ENCODE peak calls at places on chromosomes 1 and 21, in nine cellular contexts. One of them, this sample, is unnamed.
A peak's percentile ranks its signal among the peaks of the same experiment; 100 is the strongest.

GRCh38 chr1:9050803-9051202 is 18.6 kb downstream of the SLC2A5 start:
- DNase-seq in tibial artery: no peak
- DNase-seq in CD8-positive, alpha-beta T cell: no peak
- DNase-seq in progenitor cell of endocrine pancreas: no peak
- DNase-seq in GM06990: no peak
- DNase-seq in foreskin fibroblast: no peak
- DNase-seq in fibroblast of lung: no peak
- DNase-seq in left lung: no peak
- DNase-seq in heart left ventricle: no peak
- DNase-seq in this sample: no peak

GRCh38 chr21:46011267-46011967 is 29.8 kb downstream of the COL6A1 start:
- DNase-seq in tibial artery: no peak
- DNase-seq in CD8-positive, alpha-beta T cell: no peak
- DNase-seq in progenitor cell of endocrine pancreas: no peak
- DNase-seq in GM06990: no peak
- DNase-seq in foreskin fibroblast: no peak
- DNase-seq in fibroblast of lung: no peak
- DNase-seq in left lung: no peak
- DNase-seq in heart left ventricle: no peak
- DNase-seq in this sample: no peak

GRCh38 chr1:175470078-175470477 is 273.3 kb downstream of the TNR start:
- DNase-seq in tibial artery: no peak
- DNase-seq in CD8-positive, alpha-beta T cell: no peak
- DNase-seq in progenitor cell of endocrine pancreas: no peak
- DNase-seq in GM06990: no peak
- DNase-seq in foreskin fibroblast: no peak
- DNase-seq in fibroblast of lung: peak; percentile 8
- DNase-seq in left lung: no peak
- DNase-seq in heart left ventricle: no peak
- DNase-seq in this sample: no peak

GRCh38 chr1:64038965-64039926 is 164.2 kb upstream of the UBE2U start:
- DNase-seq in tibial artery: peak; percentile 79
- DNase-seq in CD8-positive, alpha-beta T cell: no peak
- DNase-seq in progenitor cell of endocrine pancreas: no peak
- DNase-seq in GM06990: no peak
- DNase-seq in foreskin fibroblast: peak; percentile 100
- DNase-seq in fibroblast of lung: peak; percentile 99
- DNase-seq in left lung: no peak
- DNase-seq in heart left ventricle: peak; percentile 31
- DNase-seq in this sample: no peak

GRCh38 chr1:41381691-41382530 is 20.7 kb downstream of the FOXO6 start:
- DNase-seq in tibial artery: peak; percentile 60
- DNase-seq in CD8-positive, alpha-beta T cell: peak; percentile 24
- DNase-seq in progenitor cell of endocrine pancreas: no peak
- DNase-seq in GM06990: no peak
- DNase-seq in foreskin fibroblast: peak; percentile 66
- DNase-seq in fibroblast of lung: peak; percentile 25
- DNase-seq in left lung: no peak
- DNase-seq in heart left ventricle: no peak
- DNase-seq in this sample: no peak

GRCh38 chr1:246302671-246303317 is 204.3 kb downstream of the SMYD3 start:
- DNase-seq in tibial artery: no peak
- DNase-seq in CD8-positive, alpha-beta T cell: no peak
- DNase-seq in progenitor cell of endocrine pancreas: no peak
- DNase-seq in GM06990: no peak
- DNase-seq in foreskin fibroblast: peak; percentile 28
- DNase-seq in fibroblast of lung: peak; percentile 63
- DNase-seq in left lung: no peak
- DNase-seq in heart left ventricle: no peak
- DNase-seq in this sample: no peak

GRCh38 chr1:45891087-45891486 is 87.7 kb downstream of the MAST2 start:
- DNase-seq in tibial artery: no peak
- DNase-seq in CD8-positive, alpha-beta T cell: no peak
- DNase-seq in progenitor cell of endocrine pancreas: no peak
- DNase-seq in GM06990: no peak
- DNase-seq in foreskin fibroblast: no peak
- DNase-seq in fibroblast of lung: no peak
- DNase-seq in left lung: no peak
- DNase-seq in heart left ventricle: no peak
- DNase-seq in this sample: no peak

GRCh38 chr21:45410865-45411809 is 6.2 kb downstream of the COL18A1 start:
- DNase-seq in tibial artery: no peak
- DNase-seq in CD8-positive, alpha-beta T cell: no peak
- DNase-seq in progenitor cell of endocrine pancreas: no peak
- DNase-seq in GM06990: no peak
- DNase-seq in foreskin fibroblast: no peak
- DNase-seq in fibroblast of lung: no peak
- DNase-seq in left lung: no peak
- DNase-seq in heart left ventricle: peak; percentile 74
- DNase-seq in this sample: no peak

GRCh38 chr1:47338249-47339077 is 4.9 kb downstream of the CMPK1 start:
- DNase-seq in tibial artery: no peak
- DNase-seq in CD8-positive, alpha-beta T cell: no peak
- DNase-seq in progenitor cell of endocrine pancreas: no peak
- DNase-seq in GM06990: no peak
- DNase-seq in foreskin fibroblast: no peak
- DNase-seq in fibroblast of lung: no peak
- DNase-seq in left lung: no peak
- DNase-seq in heart left ventricle: no peak
- DNase-seq in this sample: no peak

GRCh38 chr1:165444897-165445370 is at the start of gene RXRG:
- DNase-seq in tibial artery: no peak
- DNase-seq in CD8-positive, alpha-beta T cell: no peak
- DNase-seq in progenitor cell of endocrine pancreas: peak; percentile 38
- DNase-seq in GM06990: no peak
- DNase-seq in foreskin fibroblast: peak; percentile 7
- DNase-seq in fibroblast of lung: no peak
- DNase-seq in left lung: no peak
- DNase-seq in heart left ventricle: peak; percentile 30
- DNase-seq in this sample: no peak

GRCh38 chr21:27023186-27023585 is 56.3 kb upstream of the ADAMTS5 start:
- DNase-seq in tibial artery: no peak
- DNase-seq in CD8-positive, alpha-beta T cell: no peak
- DNase-seq in progenitor cell of endocrine pancreas: no peak
- DNase-seq in GM06990: no peak
- DNase-seq in foreskin fibroblast: no peak
- DNase-seq in fibroblast of lung: no peak
- DNase-seq in left lung: no peak
- DNase-seq in heart left ventricle: no peak
- DNase-seq in this sample: no peak

GRCh38 chr21:41707231-41707988 is 59.4 kb downstream of the RIPK4 start:
- DNase-seq in tibial artery: no peak
- DNase-seq in CD8-positive, alpha-beta T cell: no peak
- DNase-seq in progenitor cell of endocrine pancreas: no peak
- DNase-seq in GM06990: no peak
- DNase-seq in foreskin fibroblast: no peak
- DNase-seq in fibroblast of lung: peak; percentile 34
- DNase-seq in left lung: no peak
- DNase-seq in heart left ventricle: no peak
- DNase-seq in this sample: no peak

DNA sequence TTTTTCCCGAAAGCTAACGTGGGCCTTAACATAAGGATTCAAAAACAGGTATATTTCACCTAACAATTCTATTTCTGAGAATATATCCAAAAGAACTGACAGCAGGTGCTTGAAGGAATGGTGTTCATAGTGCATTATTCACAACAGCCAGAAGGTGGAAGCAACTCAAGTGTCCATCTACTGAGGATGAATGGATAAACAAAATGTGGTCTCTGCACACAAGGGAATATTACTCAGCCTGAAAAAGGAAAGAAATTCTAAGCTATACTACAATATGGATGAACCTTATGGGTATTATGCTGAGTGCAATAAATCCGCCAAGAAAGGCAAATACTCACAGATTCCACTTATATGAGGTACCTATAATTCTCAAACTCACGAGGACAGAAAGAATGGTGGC is 6.1 kb upstream of the RIPPLY3 start:
- DNase-seq in tibial artery: no peak
- DNase-seq in CD8-positive, alpha-beta T cell: no peak
- DNase-seq in progenitor cell of endocrine pancreas: no peak
- DNase-seq in GM06990: no peak
- DNase-seq in foreskin fibroblast: no peak
- DNase-seq in fibroblast of lung: no peak
- DNase-seq in left lung: no peak
- DNase-seq in heart left ventricle: no peak
- DNase-seq in this sample: no peak
- TF ChIP-seq CTCF in tibial artery: no peak
- TF ChIP-seq CTCF in CD8-positive, alpha-beta T cell: no peak
- TF ChIP-seq CTCF in progenitor cell of endocrine pancreas: no peak
- TF ChIP-seq CTCF in GM06990: no peak
- TF ChIP-seq CTCF in foreskin fibroblast: no peak
- TF ChIP-seq CTCF in fibroblast of lung: peak; percentile 8
- TF ChIP-seq CTCF in left lung: no peak
- TF ChIP-seq CTCF in heart left ventricle: no peak
- TF ChIP-seq CTCF in this sample: no peak

GRCh38 chr1:204513117-204513716 is 3.0 kb upstream of the MDM4 start:
- DNase-seq in tibial artery: no peak
- DNase-seq in CD8-positive, alpha-beta T cell: peak; percentile 32
- DNase-seq in progenitor cell of endocrine pancreas: no peak
- DNase-seq in GM06990: peak; percentile 86
- DNase-seq in foreskin fibroblast: no peak
- DNase-seq in fibroblast of lung: no peak
- DNase-seq in left lung: peak; percentile 70
- DNase-seq in heart left ventricle: no peak
- DNase-seq in this sample: peak; percentile 30
- TF ChIP-seq CTCF in tibial artery: no peak
- TF ChIP-seq CTCF in CD8-positive, alpha-beta T cell: no peak
- TF ChIP-seq CTCF in progenitor cell of endocrine pancreas: no peak
- TF ChIP-seq CTCF in GM06990: no peak
- TF ChIP-seq CTCF in foreskin fibroblast: no peak
- TF ChIP-seq CTCF in fibroblast of lung: no peak
- TF ChIP-seq CTCF in left lung: no peak
- TF ChIP-seq CTCF in heart left ventricle: no peak
- TF ChIP-seq CTCF in this sample: peak; percentile 15

DNA sequence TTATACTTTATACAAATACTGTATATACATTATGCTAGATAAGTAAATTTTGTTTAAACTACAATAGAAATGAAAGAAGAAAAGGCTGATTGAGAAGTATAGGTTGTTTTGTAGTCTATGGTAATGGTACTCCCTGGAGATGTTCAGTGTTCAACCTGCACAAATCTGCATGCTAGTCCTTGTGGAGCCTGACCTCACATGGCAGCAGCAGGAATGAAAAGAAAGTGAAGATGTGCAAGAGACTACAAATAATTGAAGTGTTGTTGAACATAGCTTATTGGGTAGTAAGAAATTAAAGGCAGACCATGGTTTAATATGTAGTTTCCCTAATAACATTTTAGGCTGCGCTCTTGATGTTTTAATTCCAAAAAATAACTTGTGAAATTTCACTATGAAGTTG is 201.2 kb downstream of the TGFB2 start:
- DNase-seq in tibial artery: no peak
- DNase-seq in CD8-positive, alpha-beta T cell: no peak
- DNase-seq in progenitor cell of endocrine pancreas: no peak
- DNase-seq in GM06990: no peak
- DNase-seq in foreskin fibroblast: no peak
- DNase-seq in fibroblast of lung: no peak
- DNase-seq in left lung: no peak
- DNase-seq in heart left ventricle: no peak
- DNase-seq in this sample: no peak
- TF ChIP-seq CTCF in tibial artery: no peak
- TF ChIP-seq CTCF in CD8-positive, alpha-beta T cell: no peak
- TF ChIP-seq CTCF in progenitor cell of endocrine pancreas: no peak
- TF ChIP-seq CTCF in GM06990: no peak
- TF ChIP-seq CTCF in foreskin fibroblast: peak; percentile 31
- TF ChIP-seq CTCF in fibroblast of lung: no peak
- TF ChIP-seq CTCF in left lung: no peak
- TF ChIP-seq CTCF in heart left ventricle: no peak
- TF ChIP-seq CTCF in this sample: no peak

DNA sequence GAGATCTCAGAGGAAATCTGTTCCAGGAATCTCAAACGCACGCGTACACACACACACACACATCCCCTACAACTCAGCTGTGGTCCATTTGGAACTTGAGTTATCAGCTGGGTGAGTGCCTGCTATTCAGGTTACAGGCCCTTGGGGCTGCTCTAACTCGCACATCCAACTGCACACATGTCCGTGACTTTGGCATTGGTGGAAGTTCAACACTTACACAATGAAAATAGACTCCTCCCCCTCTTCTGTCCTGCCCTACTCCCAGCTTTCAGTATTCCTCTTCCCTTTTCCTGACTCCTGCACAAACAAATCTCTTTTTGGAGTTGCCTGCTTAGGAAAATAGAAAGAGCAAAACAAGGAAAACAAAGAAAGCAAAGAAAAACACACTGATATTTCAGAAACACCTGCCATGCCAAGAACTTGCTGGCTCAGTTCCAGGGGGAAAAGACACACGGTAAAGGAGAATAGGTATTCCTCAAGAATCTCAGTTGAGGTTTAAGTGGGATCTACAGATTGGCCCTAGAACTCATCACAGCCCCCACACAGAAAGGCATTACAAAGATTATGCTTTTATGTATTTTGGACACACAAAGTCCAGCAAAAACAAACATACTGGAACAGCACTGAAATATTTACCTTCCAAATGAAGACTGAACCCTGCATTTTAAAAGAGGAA is 140.8 kb downstream of the TGFBR3 start:
- DNase-seq in tibial artery: peak; percentile 81
- DNase-seq in CD8-positive, alpha-beta T cell: no peak
- DNase-seq in progenitor cell of endocrine pancreas: no peak
- DNase-seq in GM06990: no peak
- DNase-seq in foreskin fibroblast: peak; percentile 68
- DNase-seq in fibroblast of lung: no peak
- DNase-seq in left lung: no peak
- DNase-seq in heart left ventricle: peak; percentile 41
- DNase-seq in this sample: no peak
- TF ChIP-seq CTCF in tibial artery: no peak
- TF ChIP-seq CTCF in CD8-positive, alpha-beta T cell: no peak
- TF ChIP-seq CTCF in progenitor cell of endocrine pancreas: no peak
- TF ChIP-seq CTCF in GM06990: no peak
- TF ChIP-seq CTCF in foreskin fibroblast: no peak
- TF ChIP-seq CTCF in fibroblast of lung: no peak
- TF ChIP-seq CTCF in left lung: no peak
- TF ChIP-seq CTCF in heart left ventricle: no peak
- TF ChIP-seq CTCF in this sample: no peak

DNA sequence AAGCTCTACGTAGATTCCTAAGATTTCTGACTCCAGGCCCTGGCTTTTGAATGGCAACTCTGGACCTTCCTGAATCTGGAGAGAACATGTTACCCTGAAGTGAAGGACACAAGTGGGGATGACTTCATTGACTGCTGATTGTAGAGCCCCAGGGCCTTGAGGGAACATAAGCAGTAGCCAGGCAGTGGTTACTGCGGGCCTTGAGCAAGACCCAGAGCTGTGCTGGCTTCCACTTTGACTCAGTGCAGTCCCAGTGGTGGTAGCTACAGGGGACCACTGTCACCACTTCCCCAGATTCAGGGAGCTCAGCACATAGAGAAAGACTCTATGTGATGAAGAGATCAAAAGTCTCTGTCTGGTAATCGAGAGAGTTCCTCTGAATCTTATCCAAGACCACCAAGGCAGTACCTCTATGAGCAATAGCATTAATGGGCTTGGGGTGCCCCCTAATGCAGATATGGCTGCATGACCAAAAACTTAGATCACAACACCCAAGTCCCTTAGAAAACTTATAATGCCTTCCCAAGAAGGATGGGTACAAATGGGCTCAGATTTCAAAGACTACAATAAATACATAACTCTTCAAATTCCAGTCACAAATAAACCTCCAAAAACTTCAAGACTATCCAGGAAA is 1278.3 kb downstream of the AMY1C start:
- DNase-seq in tibial artery: no peak
- DNase-seq in CD8-positive, alpha-beta T cell: no peak
- DNase-seq in progenitor cell of endocrine pancreas: no peak
- DNase-seq in GM06990: no peak
- DNase-seq in foreskin fibroblast: no peak
- DNase-seq in fibroblast of lung: no peak
- DNase-seq in left lung: no peak
- DNase-seq in heart left ventricle: no peak
- DNase-seq in this sample: no peak
- TF ChIP-seq CTCF in tibial artery: no peak
- TF ChIP-seq CTCF in CD8-positive, alpha-beta T cell: no peak
- TF ChIP-seq CTCF in progenitor cell of endocrine pancreas: peak; percentile 19
- TF ChIP-seq CTCF in GM06990: peak; percentile 13
- TF ChIP-seq CTCF in foreskin fibroblast: no peak
- TF ChIP-seq CTCF in fibroblast of lung: no peak
- TF ChIP-seq CTCF in left lung: no peak
- TF ChIP-seq CTCF in heart left ventricle: no peak
- TF ChIP-seq CTCF in this sample: no peak